ENCODE peak calls at places on chromosomes 6 and 20, in five cellular contexts. M, O, E, P and B are unnamed samples.

GRCh38 chr20:44142416-44142815 is 44.6 kb downstream of the JPH2 start:
- DNase-seq in O (no peak), P (peak), M (no peak), E (no peak), B (no peak)

GRCh38 chr20:61184194-61184593 is 67.9 kb upstream of the CDH4 start:
- DNase-seq in O (no peak), E (no peak), M (no peak), P (no peak), B (no peak)

GRCh38 chr20:36848078-36848660 is 27.8 kb upstream of the TLDC2 start:
- DNase-seq in P (peak), O (no peak), M (no peak), E (no peak), B (peak)

GRCh38 chr20:59662161-59662560 is 57.8 kb downstream of the PHACTR3 start:
- DNase-seq in M (no peak), O (no peak), E (no peak), P (no peak), B (no peak)

GRCh38 chr6:95576621-95577316 is 566 bp upstream of the MANEA start:
- DNase-seq in P (peak), E (no peak), O (peak), M (no peak), B (no peak)

GRCh38 chr6:90135672-90136071 is 161.0 kb downstream of the BACH2 start:
- DNase-seq in O (peak), P (peak), E (no peak), M (peak), B (peak)

GRCh38 chr6:167275436-167275835 is 15.7 kb upstream of the UNC93A start:
- DNase-seq in E (no peak), O (no peak), P (no peak), M (no peak), B (no peak)

GRCh38 chr6:64874776-64875175 is 832.2 kb downstream of the EYS start:
- DNase-seq in M (no peak), O (no peak), E (no peak), P (no peak), B (no peak)

GRCh38 chr6:128271011-128271410 is 249.4 kb downstream of the PTPRK start:
- DNase-seq in M (no peak), E (no peak), P (no peak), O (no peak), B (no peak)

GRCh38 chr6:159992366-159992765 is 23.5 kb downstream of the IGF2R start:
- DNase-seq in O (no peak), E (no peak), P (no peak), M (no peak), B (no peak)

GRCh38 chr6:6783736-6784135 is 195.2 kb downstream of the LY86 start:
- DNase-seq in P (peak), O (no peak), E (no peak), M (no peak), B (no peak)

GRCh38 chr6:134119481-134119880 is 67.1 kb upstream of the SLC2A12 start:
- DNase-seq in O (no peak), M (no peak), P (no peak), E (no peak), B (no peak)

GRCh38 chr6:8006208-8006607 is 58.0 kb downstream of the BLOC1S5 start:
- DNase-seq in M (no peak), P (peak), O (peak), E (no peak), B (peak)

GRCh38 chr20:20364016-20364746 is 3.7 kb upstream of the INSM1 start:
- DNase-seq in M (no peak), E (no peak), O (no peak), P (no peak), B (no peak)

GRCh38 chr6:44775121-44775520 is 387.6 kb downstream of the CDC5L start:
- DNase-seq in E (no peak), O (no peak), P (no peak), M (no peak), B (no peak)

GRCh38 chr20:45322952-45323383 is 14.9 kb upstream of the MATN4 start:
- DNase-seq in O (peak), P (no peak), M (no peak), E (no peak), B (peak)

GRCh38 chr6:37561361-37561760 is 61.7 kb upstream of the CCDC167 start:
- DNase-seq in O (no peak), P (no peak), M (no peak), E (no peak), B (no peak)

GRCh38 chr6:3001773-3002293 is 2.1 kb downstream of the NQO2 start:
- DNase-seq in P (peak), M (no peak), E (peak), O (peak), B (peak)

GRCh38 chr20:2742934-2743559 is 50.5 kb downstream of the EBF4 start:
- DNase-seq in O (peak), M (no peak), E (no peak), P (peak), B (peak)

GRCh38 chr20:3311623-3312022 is 72.6 kb upstream of the SLC4A11 start:
- DNase-seq in M (no peak), O (no peak), E (no peak), P (no peak), B (no peak)

GRCh38 chr20:25247100-25247665 is 702 bp upstream of the PYGB start:
- DNase-seq in M (no peak), E (peak), P (peak), O (peak), B (peak)

GRCh38 chr6:87561012-87561411 is 28.8 kb downstream of the RARS2 start:
- DNase-seq in E (no peak), O (no peak), M (no peak), P (no peak), B (no peak)

GRCh38 chr20:18541741-18542140 is 25.5 kb upstream of the SMIM26 start:
- DNase-seq in E (no peak), M (no peak), O (peak), P (no peak), B (no peak)

GRCh38 chr6:144265061-144265357 is 20.1 kb upstream of the UTRN start:
- DNase-seq in O (no peak), P (peak), M (no peak), E (no peak), B (peak)

GRCh38 chr6:5728726-5729434 is 277.8 kb downstream of the NRN1 start:
- DNase-seq in M (no peak), P (peak), E (no peak), O (peak), B (no peak)

GRCh38 chr20:18466574-18466893 is 296 bp downstream of the DZANK1 start:
- DNase-seq in E (no peak), M (no peak), P (no peak), O (no peak), B (no peak)

GRCh38 chr20:20215976-20216727 is 151.8 kb upstream of the INSM1 start:
- DNase-seq in M (no peak), P (no peak), E (no peak), O (no peak), B (no peak)

GRCh38 chr6:75374913-75375530 is 90.4 kb upstream of the TMEM30A start:
- DNase-seq in O (no peak), M (no peak), E (no peak), P (no peak), B (no peak)

GRCh38 chr6:22411408-22412105 is 114.7 kb upstream of the PRL start:
- DNase-seq in E (no peak), M (peak), O (no peak), P (peak), B (no peak)

GRCh38 chr6:125252891-125253290 is 48.9 kb downstream of the HDDC2 start:
- DNase-seq in P (peak), E (no peak), O (no peak), M (no peak), B (no peak)

GRCh38 chr6:41689171-41690008 is 46.0 kb downstream of the TFEB start:
- DNase-seq in O (no peak), M (no peak), E (no peak), P (peak), B (no peak)

GRCh38 chr20:52191436-52192295 is at the start of gene ZFP64:
- DNase-seq in O (peak), M (peak), E (peak), P (peak), B (peak)
- TF ChIP-seq CTCF in O (peak), M (peak), E (peak), P (peak), B (peak)

GRCh38 chr6:111307275-111307858 is 175.7 kb downstream of the REV3L start:
- DNase-seq in M (no peak), E (no peak), O (no peak), P (no peak), B (peak)

GRCh38 chr6:111301914-111302313 is 181.1 kb downstream of the REV3L start:
- DNase-seq in P (no peak), M (no peak), O (no peak), E (no peak), B (no peak)

GRCh38 chr6:111306104-111306888 is 176.7 kb downstream of the REV3L start:
- DNase-seq in P (no peak), O (peak), E (no peak), M (no peak), B (peak)
- TF ChIP-seq CTCF in P (no peak), O (no peak), E (no peak), M (peak), B (no peak)

GRCh38 chr6:110520992-110521543 is 44.7 kb upstream of the SLC22A16 start:
- DNase-seq in O (no peak), P (no peak), E (no peak), M (no peak), B (no peak)

GRCh38 chr6:110517034-110517433 is 40.6 kb upstream of the SLC22A16 start:
- DNase-seq in P (no peak), O (no peak), M (no peak), E (no peak), B (no peak)

GRCh38 chr6:110517601-110518280 is 41.3 kb upstream of the SLC22A16 start:
- DNase-seq in E (no peak), P (no peak), O (no peak), M (no peak), B (no peak)

GRCh38 chr6:110520188-110520956 is 44.0 kb upstream of the SLC22A16 start:
- DNase-seq in M (no peak), E (no peak), O (no peak), P (no peak), B (peak)

DNA sequence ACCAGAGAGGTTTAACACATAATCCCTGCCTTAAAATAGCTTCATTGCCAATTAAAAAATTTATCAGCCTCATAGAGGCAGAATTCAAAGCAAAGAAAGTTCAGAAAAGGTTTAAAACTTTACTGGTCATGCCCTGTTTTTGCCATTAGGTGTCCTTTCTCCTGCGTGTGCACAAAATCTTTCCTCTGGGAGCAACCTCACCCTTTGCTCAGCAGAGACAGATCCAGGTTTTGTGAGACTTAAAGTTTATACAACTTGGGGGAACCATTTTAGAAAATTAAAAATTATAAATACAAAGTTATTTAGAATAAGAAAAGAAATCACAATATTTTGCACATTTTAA is 41.8 kb upstream of the SLC22A16 start:
- DNase-seq in E (no peak), O (no peak), M (no peak), P (no peak), B (no peak)
- TF ChIP-seq CTCF in E (no peak), O (peak), M (peak), P (peak), B (peak)

DNA sequence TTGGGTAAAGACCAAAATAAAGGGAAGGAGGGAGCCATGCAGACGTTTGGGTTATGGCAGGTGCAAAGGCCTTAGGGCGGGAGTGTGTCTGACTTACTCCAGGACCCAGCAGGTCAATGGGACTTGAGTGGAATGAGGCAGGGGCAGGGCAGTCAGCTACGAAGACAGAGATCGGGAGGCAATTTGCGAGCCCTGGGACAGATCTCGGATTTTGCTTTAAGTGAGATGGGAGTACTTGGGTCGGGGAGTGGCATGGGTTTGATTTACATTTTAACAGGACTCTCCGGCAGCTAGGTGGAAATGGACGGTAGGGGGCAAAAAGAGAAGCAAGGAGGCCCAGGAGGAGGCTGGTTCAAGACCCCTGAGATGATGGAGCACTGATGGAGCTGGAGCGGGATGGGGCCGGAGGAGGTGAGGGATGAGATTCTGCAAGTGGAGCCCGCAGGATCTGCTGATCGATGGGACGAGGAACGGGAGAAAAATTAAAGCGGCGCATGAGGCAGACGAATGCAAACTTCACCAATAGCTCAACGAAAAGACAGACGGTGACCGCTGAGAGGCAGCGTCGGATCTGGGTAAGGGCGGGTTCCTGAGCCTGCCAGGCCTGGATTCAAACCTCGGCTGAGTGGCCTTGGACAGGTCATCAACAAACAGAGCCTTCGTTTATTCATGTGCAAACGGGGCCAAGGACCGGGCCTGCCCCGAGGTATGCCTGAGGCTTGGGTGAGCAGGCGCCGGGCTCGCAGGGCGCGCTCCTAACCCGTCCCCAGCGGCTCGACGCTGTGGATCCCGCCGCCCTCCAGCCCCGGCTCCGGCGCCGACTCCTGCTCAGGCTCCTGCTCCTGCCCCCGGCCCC is 774 bp upstream of the RBCK1 start:
- DNase-seq in P (peak), E (no peak), O (peak), M (peak), B (peak)
- TF ChIP-seq CTCF in P (peak), E (no peak), O (peak), M (peak), B (peak)

GRCh38 chr6:138988469-138988834 is 399 bp upstream of the REPS1 start:
- DNase-seq in M (no peak), P (no peak), E (no peak), O (no peak), B (no peak)
- TF ChIP-seq CTCF in M (no peak), P (no peak), E (no peak), O (no peak), B (no peak)

DNA sequence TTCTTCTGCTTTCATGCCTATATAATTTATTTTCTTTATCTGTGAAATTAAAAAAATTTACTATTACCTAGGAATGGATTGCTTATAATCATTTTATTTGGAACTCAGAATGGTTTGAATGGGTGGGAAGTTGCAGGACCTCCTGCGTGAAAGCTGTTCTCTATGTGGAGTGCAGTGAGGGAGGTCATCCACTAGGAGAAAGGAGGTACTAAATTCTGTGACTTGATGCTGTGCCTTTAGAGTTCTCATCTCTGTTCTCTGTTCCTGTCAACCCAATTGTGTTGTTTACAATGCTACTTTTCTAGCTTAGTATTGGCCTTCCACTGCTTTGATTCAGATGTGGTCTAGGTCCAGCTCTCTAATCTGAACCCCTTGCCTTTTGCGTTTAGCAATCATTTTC is 65.0 kb upstream of the HIVEP1 start:
- DNase-seq in M (no peak), P (no peak), O (no peak), E (no peak), B (no peak)
- TF ChIP-seq CTCF in M (no peak), P (peak), O (peak), E (no peak), B (no peak)

GRCh38 chr6:103578115-103578514 is 1281.6 kb downstream of the HACE1 start:
- DNase-seq in E (no peak), P (no peak), O (no peak), M (no peak), B (no peak)
- TF ChIP-seq CTCF in E (no peak), P (no peak), O (no peak), M (no peak), B (no peak)

DNA sequence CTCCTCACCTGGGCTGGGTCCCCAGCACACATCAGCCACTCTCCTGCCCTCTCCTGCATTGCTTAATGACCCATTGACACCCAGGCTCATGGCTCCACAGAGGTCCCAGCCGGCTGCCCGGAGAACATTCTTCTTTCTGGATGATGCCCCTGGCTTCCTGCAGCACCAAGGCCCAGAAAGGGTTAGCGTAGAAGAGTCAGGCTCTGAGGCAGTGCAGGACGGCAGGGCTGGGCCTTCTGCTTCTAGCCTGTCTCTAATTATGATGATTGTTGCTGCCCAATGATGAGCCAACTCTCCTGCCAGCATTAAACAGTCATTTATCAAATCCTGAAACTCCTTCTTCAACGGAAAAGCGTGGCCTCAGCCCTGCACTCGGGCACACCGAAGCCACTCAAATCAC is 66.4 kb downstream of the ZNF217 start:
- DNase-seq in P (no peak), M (no peak), E (no peak), O (no peak), B (no peak)
- TF ChIP-seq CTCF in P (no peak), M (no peak), E (no peak), O (no peak), B (no peak)